ENCODE peak calls at places on chromosomes 2 and 18, in five cellular contexts. T is HepG2, C is HCT116, H is K562, M is GM12878. G is an unnamed sample.

GRCh38 chr18:35463837-35464236 is 33.9 kb downstream of the INO80C start:
- DNase-seq in T (no peak), C (no peak), H (no peak), M (no peak), G (no peak)

GRCh38 chr18:51227660-51228059 is 30.2 kb upstream of the MEX3C start:
- DNase-seq in T (no peak), C (no peak), H (no peak), M (no peak), G (no peak)

GRCh38 chr2:133439281-133439920 is 128.9 kb downstream of the NCKAP5 start:
- DNase-seq in T (no peak), C (no peak), H (no peak), M (no peak), G (no peak)

GRCh38 chr2:237618449-237618848 is 8.9 kb upstream of the LRRFIP1 start:
- DNase-seq in T (no peak), C (no peak), H (no peak), M (no peak), G (no peak)

GRCh38 chr18:14928396-14928795 is 180.4 kb downstream of the ANKRD30B start:
- DNase-seq in T (no peak), C (no peak), H (no peak), M (no peak), G (no peak)

GRCh38 chr2:241666627-241667400 is 19.8 kb downstream of the DTYMK start:
- DNase-seq in T (no peak), C (no peak), H (no peak), M (no peak), G (no peak)

GRCh38 chr2:211175956-211176355 is 619.6 kb downstream of the CPS1 start:
- DNase-seq in T (no peak), C (no peak), H (no peak), M (no peak), G (no peak)

GRCh38 chr18:36386150-36386920 is 88.8 kb downstream of the FHOD3 start:
- DNase-seq in T (no peak), C (no peak), H (no peak), M (no peak), G (no peak)

GRCh38 chr2:29606105-29606871 is 315.1 kb downstream of the ALK start:
- DNase-seq in T (no peak), C (no peak), H (no peak), M (no peak), G (no peak)

GRCh38 chr2:61937881-61938280 is 32.4 kb downstream of the COMMD1 start:
- DNase-seq in T (no peak), C (no peak), H (no peak), M (no peak), G (no peak)

GRCh38 chr2:152826880-152827279 is 108.5 kb downstream of the ARL6IP6 start:
- DNase-seq in T (no peak), C (no peak), H (no peak), M (no peak), G (peak)

GRCh38 chr2:126886201-126886905 is 12.3 kb upstream of the TEX51 start:
- DNase-seq in T (peak), C (peak), H (peak), M (no peak), G (peak)

GRCh38 chr2:28590496-28591301 is 94.8 kb downstream of the PLB1 start:
- DNase-seq in T (no peak), C (no peak), H (no peak), M (no peak), G (no peak)
- TF ChIP-seq SRF in T (no peak), C (no peak), H (no peak), M (no peak), G (no peak)

GRCh38 chr2:97678217-97678762 is 8.8 kb downstream of the C2orf92 start:
- DNase-seq in T (no peak), C (no peak), H (no peak), M (no peak), G (no peak)
- TF ChIP-seq SRF in T (no peak), C (no peak), H (no peak), M (no peak), G (no peak)

DNA sequence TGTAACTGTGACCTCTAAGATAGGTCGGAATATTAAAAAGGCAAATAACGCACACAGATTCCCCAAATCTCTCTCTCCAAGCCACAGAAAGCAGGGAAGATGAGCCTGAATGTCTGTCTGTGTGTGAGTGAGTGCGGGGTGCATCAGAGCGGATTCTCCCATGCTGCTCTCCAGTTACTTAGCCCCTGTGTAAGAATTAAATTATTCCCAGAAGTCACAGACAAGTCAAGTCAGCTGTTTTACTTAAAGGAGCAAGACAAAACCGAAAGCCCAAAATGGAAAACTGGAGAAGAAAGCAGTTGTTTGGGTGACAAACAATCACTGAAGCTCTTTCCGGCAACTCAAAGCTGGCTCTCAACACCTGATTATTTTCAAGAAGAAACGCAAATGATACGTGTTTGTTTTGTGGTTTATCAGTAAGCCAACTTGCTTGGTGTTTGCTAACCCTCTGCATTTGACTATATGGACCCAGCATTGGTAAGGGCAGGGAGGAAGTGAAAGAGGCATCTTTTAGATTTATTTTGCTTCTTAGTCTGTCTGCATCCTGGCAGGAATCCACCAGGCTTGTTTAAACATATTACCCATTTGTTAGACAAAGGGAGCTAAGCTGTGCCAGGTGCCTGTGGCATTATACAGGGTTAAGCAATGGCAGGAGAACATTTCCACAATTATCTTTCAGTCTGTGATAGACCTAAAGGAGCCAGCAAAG is 121.5 kb upstream of the CREB1 start:
- DNase-seq in T (peak), C (no peak), H (no peak), M (peak), G (no peak)
- TF ChIP-seq SRF in T (no peak), C (no peak), H (no peak), M (no peak), G (no peak)

GRCh38 chr2:73989972-73990371 is 5.3 kb downstream of the TET3 start:
- DNase-seq in T (no peak), C (no peak), H (no peak), M (no peak), G (no peak)

GRCh38 chr2:73992036-73992435 is 7.3 kb downstream of the TET3 start:
- DNase-seq in T (no peak), C (no peak), H (no peak), M (no peak), G (no peak)

GRCh38 chr2:73987948-73988700 is 3.4 kb downstream of the TET3 start:
- DNase-seq in T (no peak), C (no peak), H (no peak), M (no peak), G (no peak)

GRCh38 chr2:73993376-73993775 is 8.7 kb downstream of the TET3 start:
- DNase-seq in T (no peak), C (no peak), H (no peak), M (no peak), G (no peak)

DNA sequence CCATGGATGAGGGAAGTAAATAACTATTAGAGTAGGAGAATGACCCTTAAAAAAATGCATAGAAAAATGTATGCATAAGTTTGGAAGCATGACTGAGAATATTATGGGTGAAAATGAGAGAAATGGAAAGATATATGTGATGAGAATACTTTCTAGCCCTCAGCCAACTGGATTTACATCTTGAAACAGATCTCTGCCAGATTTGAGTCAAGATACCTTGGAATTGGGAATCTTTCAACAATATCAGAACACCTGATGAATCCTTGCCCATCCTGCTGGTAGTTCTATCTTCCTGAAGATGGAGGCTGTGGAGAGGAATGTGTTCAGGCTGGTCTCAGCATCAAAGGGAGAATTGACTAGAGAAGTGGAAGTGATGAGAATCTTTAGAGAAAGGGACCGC is 5.8 kb downstream of the TET3 start:
- DNase-seq in T (no peak), C (no peak), H (no peak), M (no peak), G (no peak)
- TF ChIP-seq SRF in T (no peak), C (no peak), H (no peak), M (no peak), G (no peak)

G was measured in H1.